ENCODE peak calls at places on chromosomes 2 and 18, in eight cellular contexts. A is endothelial cell of umbilical vein, K is left ventricle myocardium inferior, W is upper lobe of right lung, D is mucosa of descending colon, G is neural progenitor cell, B is keratinocyte, I is mammary epithelial cell. H is an unnamed sample.

GRCh38 chr18:48917579-48918101 is 33.1 kb downstream of the SMAD7 start:
- DNase-seq in K (no peak), B (no peak), I (no peak), D (no peak), W (peak; percentile 63), G (no peak), A (no peak), H (no peak)

GRCh38 chr2:85255456-85255812 is 72.4 kb downstream of the TGOLN2 start:
- DNase-seq in D (no peak), W (no peak), K (no peak), I (no peak), B (no peak), G (no peak), A (peak; percentile 13), H (no peak)

GRCh38 chr18:65398347-65398746 is 352.5 kb upstream of the CDH7 start:
- DNase-seq in B (no peak), G (no peak), W (no peak), A (no peak), I (no peak), K (no peak), D (no peak), H (no peak)

GRCh38 chr18:63290456-63291200 is 28.9 kb downstream of the BCL2 start:
- DNase-seq in G (peak; percentile 40), B (no peak), D (no peak), W (no peak), A (no peak), I (no peak), K (no peak), H (no peak)

GRCh38 chr2:220857371-220857770 is 714.7 kb downstream of the EPHA4 start:
- DNase-seq in K (no peak), D (no peak), I (no peak), G (no peak), B (no peak), W (no peak), A (no peak), H (no peak)

GRCh38 chr2:190838492-190838910 is 42.1 kb upstream of the GLS start:
- DNase-seq in K (no peak), D (no peak), G (no peak), B (peak; percentile 81), A (no peak), I (peak; percentile 75), W (no peak), H (no peak)

GRCh38 chr2:9748586-9748985 is 94.7 kb upstream of the TAF1B start:
- DNase-seq in G (no peak), I (peak; percentile 70), K (no peak), W (no peak), A (no peak), D (no peak), B (no peak), H (no peak)

GRCh38 chr2:161243873-161244272 is 64.4 kb upstream of the PSMD14 start:
- DNase-seq in G (no peak), A (no peak), K (no peak), W (no peak), D (no peak), B (no peak), I (no peak), H (no peak)

GRCh38 chr2:36493221-36493620 is 104.7 kb downstream of the FEZ2 start:
- DNase-seq in W (no peak), I (no peak), B (no peak), K (no peak), D (no peak), G (no peak), A (no peak), H (no peak)

GRCh38 chr2:146579154-146579930 is 1265.5 kb upstream of the ACVR2A start:
- DNase-seq in W (no peak), B (peak; percentile 15), I (peak; percentile 43), G (no peak), D (no peak), A (peak; percentile 60), K (no peak), H (no peak)

GRCh38 chr2:57908736-57909161 is 137.9 kb upstream of the VRK2 start:
- DNase-seq in W (no peak), K (no peak), D (no peak), B (no peak), G (no peak), A (no peak), I (no peak), H (no peak)

GRCh38 chr2:164826293-164827243 is 15.1 kb downstream of the COBLL1 start:
- DNase-seq in I (peak; percentile 73), B (no peak), W (peak; percentile 65), D (no peak), K (peak; percentile 29), A (peak; percentile 66), G (no peak), H (no peak)

GRCh38 chr2:229090231-229090630 is 180.9 kb downstream of the PID1 start:
- DNase-seq in W (no peak), K (no peak), D (no peak), B (no peak), I (no peak), G (no peak), A (no peak), H (no peak)

GRCh38 chr18:36829362-36830140 is 624 bp downstream of the KIAA1328 start:
- DNase-seq in A (no peak), W (no peak), I (no peak), D (no peak), B (no peak), K (no peak), G (peak; percentile 70), H (no peak)

GRCh38 chr18:5051207-5051606 is 145.8 kb downstream of the AKAIN1 start:
- DNase-seq in D (no peak), G (no peak), A (no peak), W (no peak), I (no peak), K (no peak), B (no peak), H (no peak)

GRCh38 chr2:163187995-163188655 is 349.6 kb upstream of the KCNH7 start:
- DNase-seq in K (no peak), B (no peak), I (peak; percentile 23), A (peak; percentile 79), D (no peak), W (no peak), G (no peak), H (no peak)

GRCh38 chr2:163187119-163187518 is 348.6 kb upstream of the KCNH7 start:
- DNase-seq in G (peak; percentile 78), W (no peak), B (no peak), A (no peak), I (no peak), K (no peak), D (no peak), H (no peak)

GRCh38 chr2:163191372-163191771 is 352.8 kb upstream of the KCNH7 start:
- DNase-seq in G (peak; percentile 62), A (peak; percentile 64), I (peak; percentile 32), W (no peak), B (no peak), K (no peak), D (no peak), H (no peak)
- TF ChIP-seq CTCF in G (peak; percentile 92), A (peak; percentile 45), I (peak; percentile 72), W (peak; percentile 56), B (peak; percentile 54), K (peak; percentile 73), D (peak; percentile 33), H (peak; percentile 44)

DNA sequence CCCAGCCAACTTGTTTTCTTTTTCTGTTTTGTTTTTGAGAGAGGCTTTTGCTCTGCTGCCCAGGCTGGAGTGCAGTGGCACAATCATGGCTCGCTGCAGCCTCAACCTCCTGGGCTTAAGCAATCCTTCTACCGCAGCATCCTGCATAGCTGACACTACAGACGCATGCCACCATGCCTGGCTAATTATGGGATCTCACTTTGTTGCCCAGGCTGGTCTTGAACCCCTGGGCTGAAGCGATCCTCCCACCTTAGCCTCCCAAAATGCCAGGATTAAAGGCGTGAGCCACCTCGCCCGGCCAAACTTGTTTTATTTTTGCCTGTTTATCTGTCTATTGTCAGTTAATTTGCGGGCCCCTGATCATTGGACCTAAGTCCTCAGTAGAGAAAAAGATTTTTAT is 61.6 kb upstream of the MSH6 start:
- DNase-seq in D (no peak), A (no peak), B (no peak), K (no peak), G (peak; percentile 45), I (no peak), W (no peak), H (no peak)
- H3K4me1 ChIP-seq in D (no peaks in the 10 kb centered on the region), A (no peaks in the 10 kb centered on the region), B (no peaks in the 10 kb centered on the region), K (no peaks in the 10 kb centered on the region), G (peaks cover 11% of the 10 kb centered on the region), I (no peaks in the 10 kb centered on the region), W (no peaks in the 10 kb centered on the region), H (no peaks in the 10 kb centered on the region)

DNA sequence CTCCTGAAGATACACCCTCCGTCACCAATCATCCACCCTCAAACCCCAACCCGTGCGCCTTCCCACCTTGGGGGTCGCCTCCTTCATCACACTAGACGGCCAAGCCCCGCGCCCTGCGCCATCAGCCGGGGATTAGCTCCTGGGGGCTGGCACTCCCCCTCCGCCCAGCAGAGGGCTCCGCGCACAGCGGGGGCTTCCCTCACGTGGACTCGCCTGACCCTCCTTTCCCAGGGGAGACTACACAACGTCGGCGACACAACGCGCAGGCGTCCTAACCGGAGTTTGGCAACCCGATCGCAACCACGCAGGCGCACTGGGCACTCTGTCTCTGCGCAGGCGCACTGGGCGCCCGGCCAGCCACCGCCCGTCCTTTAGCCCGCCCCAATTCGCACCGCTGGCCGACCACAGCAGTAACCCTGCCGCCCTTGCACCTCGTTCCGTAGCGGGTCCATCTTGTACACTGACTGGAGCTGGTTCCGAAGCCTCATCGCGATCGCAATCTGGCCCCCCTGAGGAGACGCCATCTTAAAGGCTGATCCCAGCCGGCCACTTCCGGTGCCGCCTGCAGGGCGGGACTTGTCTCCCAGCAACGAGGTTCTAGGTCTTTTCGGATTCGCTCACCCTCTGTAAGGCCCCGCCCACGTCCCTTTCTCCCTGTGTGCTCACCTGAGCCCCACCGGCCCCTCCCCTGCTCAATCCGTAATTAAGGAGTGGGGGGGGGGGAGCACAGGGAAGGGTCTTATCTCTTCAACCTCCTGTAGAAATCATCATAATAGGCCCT is at the start of gene PCGF1:
- DNase-seq in K (peak; percentile 100), A (peak; percentile 98), D (peak; percentile 100), I (peak; percentile 95), B (peak; percentile 96), W (peak; percentile 100), G (peak; percentile 99), H (peak; percentile 99)
- TF ChIP-seq CTCF in K (peak; percentile 56), A (peak; percentile 41), D (no peak), I (peak; percentile 13), B (peak; percentile 32), W (peak; percentile 40), G (peak; percentile 51), H (peak; percentile 31)

GRCh38 chr2:60544059-60544458 is 9.4 kb downstream of the BCL11A start:
- DNase-seq in B (no peak), G (no peak), I (no peak), A (no peak), W (no peak), D (no peak), K (no peak), H (no peak)

GRCh38 chr2:60549250-60550150 is 4.0 kb downstream of the BCL11A start:
- DNase-seq in A (peak; percentile 7), W (peak; percentile 80), D (peak; percentile 66), K (peak; percentile 29), I (peak; percentile 55), G (peak; percentile 76), B (no peak), H (no peak)

GRCh38 chr2:60548844-60549243 is 4.6 kb downstream of the BCL11A start:
- DNase-seq in D (no peak), I (no peak), K (no peak), W (no peak), B (no peak), A (no peak), G (no peak), H (no peak)

GRCh38 chr2:60540054-60540453 is 13.4 kb downstream of the BCL11A start:
- DNase-seq in D (no peak), W (no peak), B (no peak), A (no peak), I (no peak), G (no peak), K (no peak), H (no peak)

GRCh38 chr2:60544980-60545560 is 8.4 kb downstream of the BCL11A start:
- DNase-seq in D (no peak), A (no peak), I (no peak), W (no peak), K (no peak), B (no peak), G (no peak), H (no peak)
- H3K4me1 ChIP-seq in D (peaks cover 15% of the 10 kb centered on the region), A (peaks cover 7% of the 10 kb centered on the region), I (peaks cover 5% of the 10 kb centered on the region), W (peaks cover 8% of the 10 kb centered on the region), K (peaks cover 61% of the 10 kb centered on the region), B (peaks cover 61% of the 10 kb centered on the region), G (peaks cover 28% of the 10 kb centered on the region), H (peaks cover 6% of the 10 kb centered on the region)

H was measured in psoas muscle.